ENCODE peak calls at places on chromosomes 7 and 10, in ten cellular contexts. U, J, F, A, T, Q, P, E, G and H are unnamed samples. For H3K4me1, the result is how much of the 10 kb centered on the place peaks cover.

GRCh38 chr7:124764847-124765400 is 668 bp downstream of the GPR37 start:
- DNase-seq in Q (no peak), A (no peak), E (peak), U (peak), P (no peak), G (no peak), J (peak), F (no peak), T (no peak), H (peak)

GRCh38 chr10:113131611-113132330 is 181.7 kb downstream of the TCF7L2 start:
- DNase-seq in E (peak), P (peak), F (no peak), A (peak), G (no peak), T (no peak), U (peak), Q (no peak), J (peak), H (no peak)

GRCh38 chr10:128843972-128844371 is 623.1 kb upstream of the MGMT start:
- DNase-seq in F (no peak), A (no peak), E (peak), P (no peak), T (no peak), J (no peak), G (no peak), Q (no peak), U (no peak), H (peak)

GRCh38 chr7:108358553-108358952 is 97.7 kb downstream of the NRCAM start:
- DNase-seq in G (no peak), T (peak), F (no peak), Q (no peak), U (no peak), A (peak), J (peak), P (peak), E (peak), H (no peak)

GRCh38 chr10:48363617-48364355 is 57.3 kb downstream of the MAPK8 start:
- DNase-seq in Q (peak), A (peak), U (peak), J (peak), G (peak), E (peak), P (peak), T (no peak), F (no peak), H (peak)

GRCh38 chr10:126216221-126216701 is 172.0 kb downstream of the ADAM12 start:
- DNase-seq in G (no peak), F (no peak), J (no peak), A (no peak), T (no peak), E (no peak), Q (no peak), U (no peak), P (no peak), H (no peak)

GRCh38 chr10:514137-514671 is 175.3 kb downstream of the DIP2C start:
- DNase-seq in F (peak), U (no peak), Q (no peak), P (no peak), G (no peak), E (no peak), A (no peak), J (no peak), T (no peak), H (no peak)

GRCh38 chr10:84290235-84290634 is 38.2 kb upstream of the CCSER2 start:
- DNase-seq in J (no peak), A (no peak), E (no peak), U (no peak), G (no peak), Q (no peak), F (no peak), T (no peak), P (no peak), H (no peak)

GRCh38 chr10:74021248-74022055 is 23.5 kb downstream of the VCL start:
- DNase-seq in E (peak), P (peak), J (peak), A (no peak), T (no peak), Q (no peak), F (no peak), G (no peak), U (no peak), H (peak)

GRCh38 chr7:17680026-17680425 is 260.3 kb downstream of the SNX13 start:
- DNase-seq in F (no peak), G (peak), U (peak), A (peak), J (peak), T (no peak), P (peak), E (peak), Q (no peak), H (no peak)

GRCh38 chr7:34748244-34749039 is 90.4 kb downstream of the NPSR1 start:
- DNase-seq in E (peak), Q (no peak), J (peak), U (no peak), P (peak), G (peak), T (no peak), F (peak), A (peak), H (peak)

GRCh38 chr7:93194368-93194767 is 31.9 kb downstream of the HEPACAM2 start:
- DNase-seq in A (no peak), Q (no peak), G (no peak), F (no peak), E (peak), U (no peak), J (peak), T (no peak), P (peak), H (no peak)

GRCh38 chr10:69481280-69481679 is 30.0 kb downstream of the TSPAN15 start:
- DNase-seq in E (no peak), F (no peak), Q (no peak), P (no peak), U (no peak), A (no peak), T (no peak), G (no peak), J (no peak), H (no peak)

GRCh38 chr10:69475433-69475830 is 24.2 kb downstream of the TSPAN15 start:
- DNase-seq in J (no peak), F (no peak), A (no peak), Q (no peak), U (no peak), P (no peak), G (no peak), T (no peak), E (peak), H (no peak)

GRCh38 chr10:69479737-69480412 is 28.6 kb downstream of the TSPAN15 start:
- DNase-seq in J (no peak), F (no peak), T (no peak), E (peak), P (no peak), G (no peak), A (no peak), Q (no peak), U (no peak), H (no peak)

GRCh38 chr10:69479241-69479730 is 28.0 kb downstream of the TSPAN15 start:
- DNase-seq in F (peak), A (no peak), Q (no peak), P (no peak), G (peak), T (no peak), E (no peak), J (no peak), U (no peak), H (no peak)

DNA sequence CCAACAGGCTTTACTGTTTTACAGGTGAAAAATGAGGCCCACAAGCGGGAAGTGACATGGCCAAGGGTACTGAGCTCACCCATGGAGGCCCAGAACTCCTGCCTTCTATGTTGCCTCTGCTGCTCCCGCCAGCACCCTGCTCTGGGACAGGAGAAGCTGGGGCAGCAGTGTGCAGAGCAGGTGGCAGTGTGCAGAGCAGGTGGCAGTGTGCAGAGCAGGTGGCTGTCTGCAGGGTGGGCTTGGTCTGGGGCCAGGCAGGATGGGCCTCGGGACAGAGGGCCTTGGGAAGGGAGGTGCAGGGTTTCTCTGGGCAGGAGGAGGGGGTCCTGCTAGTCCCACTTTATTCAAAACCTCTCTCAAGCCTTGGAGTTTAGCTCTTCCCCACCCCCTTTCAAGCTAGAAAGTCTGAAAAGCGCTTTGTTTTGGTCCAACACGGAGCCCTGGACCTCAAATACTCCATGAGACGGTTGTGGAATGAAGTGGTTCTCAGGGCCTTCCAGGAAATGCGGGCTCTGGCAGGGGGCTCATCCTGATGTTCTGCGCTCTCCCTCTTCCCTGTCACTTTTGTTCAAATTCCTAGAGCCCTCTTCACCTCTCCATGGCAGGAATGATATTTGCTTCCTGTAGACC is 26.8 kb downstream of the TSPAN15 start:
- DNase-seq in F (no peak), Q (no peak), T (no peak), U (no peak), P (no peak), E (no peak), G (no peak), A (no peak), J (no peak), H (no peak)
- H3K27ac ChIP-seq in F (peak), Q (no peak), T (no peak), U (no peak), P (no peak), E (peak), G (peak), A (no peak), J (no peak), H (no peak)

GRCh38 chr10:77159538-77160110 is 478.0 kb downstream of the KCNMA1 start:
- DNase-seq in E (peak), P (peak), A (no peak), U (no peak), Q (no peak), F (no peak), G (no peak), J (peak), T (no peak), H (no peak)
- H3K4me1 ChIP-seq in E (under half), P (under half), A (half or more), U (under half), Q (under half), F (under half), G (under half), J (half or more), T (under half), H (under half)

GRCh38 chr7:26397786-26398435 is 106.2 kb downstream of the SNX10 start:
- DNase-seq in P (no peak), F (peak), T (no peak), G (peak), Q (no peak), E (no peak), J (no peak), U (peak), A (peak), H (no peak)
- TF ChIP-seq CTCF in P (no peak), F (peak), T (no peak), G (no peak), Q (no peak), E (peak), J (no peak), U (peak), A (no peak), H (no peak)

GRCh38 chr7:150335101-150335773 is 6.2 kb downstream of the RARRES2 start:
- DNase-seq in A (no peak), Q (no peak), U (no peak), E (peak), P (no peak), G (no peak), T (peak), J (no peak), F (no peak), H (peak)

GRCh38 chr7:150333659-150334058 is 7.8 kb downstream of the RARRES2 start:
- DNase-seq in P (no peak), F (no peak), Q (no peak), G (no peak), U (no peak), A (no peak), T (no peak), J (no peak), E (no peak), H (no peak)

GRCh38 chr7:150330211-150330885 is 7.0 kb upstream of the ACTR3C start:
- DNase-seq in P (no peak), T (no peak), G (no peak), U (no peak), F (no peak), A (no peak), E (no peak), Q (no peak), J (no peak), H (no peak)

GRCh38 chr7:150334108-150334507 is 7.3 kb downstream of the RARRES2 start:
- DNase-seq in E (no peak), T (no peak), P (no peak), Q (no peak), J (no peak), G (no peak), A (no peak), F (no peak), U (no peak), H (no peak)

GRCh38 chr7:150332852-150333635 is 8.4 kb downstream of the RARRES2 start:
- DNase-seq in U (no peak), F (no peak), Q (no peak), E (no peak), T (no peak), P (no peak), A (no peak), J (no peak), G (no peak), H (no peak)
- H3K27ac ChIP-seq in U (no peak), F (no peak), Q (no peak), E (no peak), T (no peak), P (no peak), A (no peak), J (no peak), G (no peak), H (no peak)

GRCh38 chr7:104956753-104957450 is 57.1 kb upstream of the KMT2E start:
- DNase-seq in U (no peak), F (no peak), J (peak), A (no peak), P (no peak), Q (no peak), E (peak), T (no peak), G (no peak), H (no peak)

GRCh38 chr7:104962781-104963180 is 51.2 kb upstream of the KMT2E start:
- DNase-seq in E (no peak), J (peak), G (no peak), A (no peak), U (no peak), T (no peak), F (no peak), Q (no peak), P (no peak), H (no peak)

GRCh38 chr7:104960741-104961479 is 53.1 kb upstream of the KMT2E start:
- DNase-seq in U (no peak), P (no peak), F (no peak), T (no peak), Q (no peak), G (no peak), A (no peak), J (peak), E (peak), H (no peak)

GRCh38 chr7:104955276-104955675 is 58.7 kb upstream of the KMT2E start:
- DNase-seq in Q (no peak), J (no peak), T (no peak), A (no peak), E (no peak), F (no peak), P (no peak), G (no peak), U (no peak), H (no peak)

GRCh38 chr7:104958278-104958903 is 55.6 kb upstream of the KMT2E start:
- DNase-seq in P (no peak), J (no peak), Q (no peak), E (no peak), F (no peak), T (no peak), U (no peak), A (no peak), G (no peak), H (no peak)
- H3K4me1 ChIP-seq in P (under half), J (under half), Q (under half), E (under half), F (under half), T (under half), U (under half), A (under half), G (under half), H (under half)

DNA sequence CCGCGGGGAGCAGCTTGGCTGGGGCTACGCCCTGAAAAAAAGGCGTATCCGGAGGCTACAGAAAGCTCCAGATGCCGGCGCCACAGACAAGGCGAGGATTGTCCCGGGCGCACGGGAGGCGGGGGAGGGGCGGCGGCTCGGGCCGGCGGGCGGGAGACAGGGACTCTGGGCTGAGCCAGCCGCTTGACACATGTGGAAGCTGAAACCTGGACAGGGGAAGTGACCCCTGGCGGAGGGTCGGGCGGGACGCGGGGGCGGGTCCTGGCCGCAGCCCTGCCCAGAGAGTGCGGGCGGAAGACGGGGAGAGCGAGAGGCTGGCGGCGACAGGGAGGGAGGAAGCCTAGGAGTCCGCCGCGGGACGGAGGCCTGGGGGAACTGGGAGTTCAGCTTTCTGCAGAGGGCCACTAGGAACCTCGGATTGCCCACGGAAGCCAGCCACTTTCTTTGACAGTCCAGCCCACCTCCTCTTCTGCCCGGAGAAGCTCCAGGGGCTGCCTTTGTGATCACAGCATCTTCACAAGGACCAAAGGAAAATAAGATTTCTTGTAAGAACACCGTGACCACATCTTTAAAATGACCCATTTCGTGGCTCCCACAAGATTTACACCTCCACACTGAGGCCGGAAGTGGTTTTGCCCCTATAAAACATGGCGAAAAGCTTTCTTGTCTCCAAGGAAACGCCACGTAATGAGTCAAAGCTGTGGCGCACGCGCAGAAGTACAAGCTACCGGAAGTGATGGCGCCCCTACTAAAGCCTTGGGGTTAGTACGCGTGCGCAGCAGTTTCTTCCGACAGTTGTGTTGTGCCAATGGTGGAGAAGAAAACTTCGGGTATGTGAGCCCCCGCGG is at the start of the genes PLOD3 and ZNHIT1:
- DNase-seq in J (peak), P (peak), G (peak), A (peak), Q (peak), T (peak), F (peak), E (peak), U (peak), H (peak)
- TF ChIP-seq CTCF in J (peak), P (no peak), G (no peak), A (no peak), Q (no peak), T (peak), F (peak), E (no peak), U (peak), H (no peak)

GRCh38 chr10:102111276-102111675 is 8.9 kb downstream of the LDB1 start:
- DNase-seq in F (no peak), E (no peak), G (no peak), U (no peak), A (no peak), J (no peak), P (no peak), T (no peak), Q (no peak), H (no peak)

GRCh38 chr10:102113956-102114857 is 6.0 kb downstream of the LDB1 start:
- DNase-seq in A (no peak), F (peak), J (peak), Q (peak), E (no peak), U (peak), G (peak), P (no peak), T (no peak), H (no peak)

GRCh38 chr10:102112210-102112817 is 7.9 kb downstream of the LDB1 start:
- DNase-seq in T (no peak), G (no peak), U (peak), J (no peak), E (no peak), Q (no peak), F (no peak), P (no peak), A (no peak), H (peak)

GRCh38 chr10:102114861-102115618 is 5.1 kb downstream of the LDB1 start:
- DNase-seq in J (peak), T (no peak), U (peak), E (peak), Q (peak), F (peak), A (peak), G (peak), P (peak), H (peak)

DNA sequence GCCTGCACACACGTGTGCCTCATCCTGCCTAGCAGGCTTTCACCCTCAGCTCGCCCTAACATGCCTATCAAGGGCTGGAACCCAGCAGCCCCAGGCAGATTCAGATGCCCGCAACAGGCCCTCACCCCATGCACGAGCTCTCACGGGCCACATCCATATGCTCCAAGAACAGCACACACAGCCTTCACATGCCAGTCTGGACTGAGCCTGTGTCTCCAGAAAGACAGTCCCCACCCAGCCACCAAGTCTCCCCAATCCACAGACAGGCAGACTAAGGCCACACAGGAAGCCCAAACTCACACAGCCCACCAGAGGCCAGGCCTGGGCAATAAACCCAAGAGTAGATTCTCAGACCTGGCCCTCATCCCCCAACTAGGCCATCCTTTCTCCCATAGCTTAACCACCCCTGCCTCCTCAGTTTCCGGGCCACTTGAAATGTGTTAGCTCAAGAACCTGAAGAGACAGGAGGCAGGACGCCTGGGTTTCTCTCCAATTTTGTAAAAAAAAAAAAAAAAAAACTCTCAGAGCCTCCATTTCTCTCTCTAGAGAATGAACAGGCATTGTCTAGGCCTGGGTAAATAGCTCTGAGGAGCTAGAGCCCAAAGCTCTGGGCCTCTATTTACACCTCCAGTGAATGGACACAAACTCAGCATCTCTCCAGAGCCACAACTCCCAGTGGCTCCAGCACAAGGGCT is 6.8 kb downstream of the LDB1 start:
- DNase-seq in Q (no peak), U (peak), P (no peak), F (no peak), A (no peak), G (no peak), J (peak), E (no peak), T (no peak), H (no peak)
- H3K27ac ChIP-seq in Q (peak), U (peak), P (no peak), F (peak), A (peak), G (peak), J (peak), E (peak), T (no peak), H (peak)

GRCh38 chr7:55553087-55553345 is 19.3 kb downstream of the VOPP1 start:
- DNase-seq in P (no peak), F (no peak), J (no peak), U (no peak), A (no peak), T (no peak), Q (no peak), G (no peak), E (no peak), H (no peak)
- H3K4me1 ChIP-seq in P (half or more), F (half or more), J (under half), U (under half), A (under half), T (under half), Q (under half), G (half or more), E (under half), H (under half)

DNA sequence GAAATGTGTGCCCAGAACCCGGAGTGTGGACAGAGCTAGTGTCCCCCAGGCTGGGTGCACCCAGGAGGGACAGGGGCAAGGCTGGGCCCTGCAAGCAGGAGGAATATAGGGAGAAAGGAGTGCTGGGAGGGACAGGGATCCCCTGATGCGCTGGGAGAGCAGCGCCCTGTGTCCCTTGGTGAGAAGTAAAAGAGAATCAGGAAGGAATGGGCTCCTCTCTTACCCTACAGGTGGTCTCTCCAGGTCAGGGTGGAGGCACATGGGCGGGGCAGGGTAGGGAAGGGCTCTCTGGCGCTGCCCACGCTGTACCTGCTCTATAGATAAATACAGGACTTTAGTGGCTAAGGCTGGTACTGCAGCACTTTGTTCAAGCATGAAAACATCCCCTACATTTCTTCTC is 753.8 kb downstream of the GRID1 start:
- DNase-seq in E (no peak), Q (no peak), A (peak), U (no peak), T (no peak), P (no peak), F (no peak), G (no peak), J (no peak), H (no peak)
- TF ChIP-seq CTCF in E (no peak), Q (peak), A (no peak), U (peak), T (peak), P (peak), F (peak), G (peak), J (peak), H (peak)

GRCh38 chr10:121232494-121232893 is 365.8 kb downstream of the FGFR2 start:
- DNase-seq in P (no peak), A (no peak), G (no peak), T (no peak), Q (no peak), J (no peak), U (no peak), E (no peak), F (no peak), H (no peak)
- H3K27ac ChIP-seq in P (no peak), A (no peak), G (no peak), T (no peak), Q (no peak), J (no peak), U (no peak), E (no peak), F (no peak), H (no peak)